ENCODE peak calls at places on chromosomes 11 and 22, in ten cellular contexts. I, T, K, J, D, G, R, A, U and Q are unnamed samples.
A peak's percentile ranks its signal among the peaks of the same experiment; 100 is the strongest.

GRCh38 chr11:74647404-74647803 is 55.0 kb downstream of the POLD3 start:
- DNase-seq in A (no peak), J (no peak), R (peak; percentile 16), K (no peak), U (no peak), I (no peak), D (no peak), T (no peak), G (no peak), Q (no peak)

GRCh38 chr22:39462443-39463147 is 5.8 kb downstream of the MGAT3 start:
- DNase-seq in D (peak; percentile 70), R (no peak), J (no peak), U (no peak), K (no peak), G (no peak), I (no peak), T (no peak), A (no peak), Q (no peak)

GRCh38 chr11:70158201-70158600 is 44.9 kb upstream of the FADD start:
- DNase-seq in U (no peak), I (peak; percentile 81), J (no peak), G (no peak), A (no peak), R (peak; percentile 8), D (peak; percentile 83), T (no peak), K (peak; percentile 15), Q (no peak)

GRCh38 chr22:30947821-30948454 is 20.6 kb downstream of the MORC2 start:
- DNase-seq in R (peak; percentile 81), G (no peak), J (peak; percentile 15), T (no peak), K (no peak), U (peak; percentile 29), D (peak; percentile 56), A (no peak), I (no peak), Q (no peak)

GRCh38 chr22:45502215-45503070 is at the start of gene FBLN1:
- DNase-seq in U (peak; percentile 8), J (no peak), T (peak; percentile 84), G (no peak), K (no peak), D (peak; percentile 95), I (peak; percentile 86), A (no peak), R (no peak), Q (no peak)

GRCh38 chr11:93039841-93040240 is 70.4 kb downstream of the MTNR1B start:
- DNase-seq in U (no peak), D (no peak), K (no peak), G (no peak), R (no peak), T (no peak), J (no peak), I (no peak), A (no peak), Q (no peak)

GRCh38 chr11:129348813-129349212 is 26.8 kb upstream of the BARX2 start:
- DNase-seq in J (no peak), D (no peak), A (no peak), K (no peak), I (no peak), T (no peak), U (no peak), R (no peak), G (no peak), Q (no peak)

GRCh38 chr11:23112987-23113886 is 253.0 kb upstream of the CCDC179 start:
- DNase-seq in D (peak; percentile 59), G (no peak), J (peak; percentile 59), K (peak; percentile 78), R (peak; percentile 65), I (peak; percentile 23), U (peak; percentile 71), T (no peak), A (no peak), Q (no peak)

GRCh38 chr22:50269573-50270301 is 443 bp downstream of the MAPK11 start:
- DNase-seq in J (no peak), U (no peak), T (peak; percentile 57), D (no peak), R (peak; percentile 45), K (peak; percentile 33), A (no peak), G (no peak), I (no peak), Q (no peak)

GRCh38 chr22:49295465-49295743 is 532.3 kb downstream of the BRD1 start:
- DNase-seq in U (peak; percentile 84), K (no peak), J (no peak), T (no peak), G (no peak), R (no peak), A (no peak), D (no peak), I (no peak), Q (no peak)